ENCODE peak calls at places on chromosomes 7 and 10, in seven cellular contexts. One of them, this sample, is unnamed.

GRCh38 chr7:101953248-101953819 is 135.9 kb downstream of the CUX1 start:
- DNase-seq in coronary artery: no peak
- DNase-seq in IMR-90: peak; percentile 92
- DNase-seq in endothelial cell: no peak
- DNase-seq in brain microvascular endothelial cell: peak; percentile 68
- DNase-seq in PC-3: peak; percentile 61
- DNase-seq in kidney: no peak
- DNase-seq in this sample: peak; percentile 90

GRCh38 chr10:71963756-71964668 is at the start of gene CHST3:
- DNase-seq in coronary artery: peak; percentile 86
- DNase-seq in IMR-90: peak; percentile 56
- DNase-seq in endothelial cell: peak; percentile 53
- DNase-seq in brain microvascular endothelial cell: no peak
- DNase-seq in PC-3: peak; percentile 37
- DNase-seq in kidney: peak; percentile 93
- DNase-seq in this sample: peak; percentile 50

GRCh38 chr7:130207033-130207432 is 627 bp upstream of the SSMEM1 start:
- DNase-seq in coronary artery: no peak
- DNase-seq in IMR-90: no peak
- DNase-seq in endothelial cell: no peak
- DNase-seq in brain microvascular endothelial cell: no peak
- DNase-seq in PC-3: no peak
- DNase-seq in kidney: no peak
- DNase-seq in this sample: peak; percentile 6

GRCh38 chr7:935321-936130 is 19.0 kb downstream of the ADAP1 start:
- DNase-seq in coronary artery: no peak
- DNase-seq in IMR-90: no peak
- DNase-seq in endothelial cell: no peak
- DNase-seq in brain microvascular endothelial cell: no peak
- DNase-seq in PC-3: no peak
- DNase-seq in kidney: no peak
- DNase-seq in this sample: no peak

GRCh38 chr10:21517134-21517982 is 8.1 kb downstream of the SKIDA1 start:
- DNase-seq in coronary artery: no peak
- DNase-seq in IMR-90: peak; percentile 59
- DNase-seq in endothelial cell: peak; percentile 31
- DNase-seq in brain microvascular endothelial cell: no peak
- DNase-seq in PC-3: peak; percentile 66
- DNase-seq in kidney: peak; percentile 78
- DNase-seq in this sample: peak; percentile 51

GRCh38 chr7:151761256-151761655 is 115.7 kb downstream of the PRKAG2 start:
- DNase-seq in coronary artery: no peak
- DNase-seq in IMR-90: no peak
- DNase-seq in endothelial cell: no peak
- DNase-seq in brain microvascular endothelial cell: no peak
- DNase-seq in PC-3: peak; percentile 52
- DNase-seq in kidney: no peak
- DNase-seq in this sample: no peak

GRCh38 chr7:120920588-120920987 is 30.0 kb upstream of the ING3 start:
- DNase-seq in coronary artery: no peak
- DNase-seq in IMR-90: no peak
- DNase-seq in endothelial cell: no peak
- DNase-seq in brain microvascular endothelial cell: no peak
- DNase-seq in PC-3: no peak
- DNase-seq in kidney: no peak
- DNase-seq in this sample: no peak

GRCh38 chr7:95607477-95608010 is 11.2 kb upstream of the PDK4 start:
- DNase-seq in coronary artery: no peak
- DNase-seq in IMR-90: no peak
- DNase-seq in endothelial cell: no peak
- DNase-seq in brain microvascular endothelial cell: no peak
- DNase-seq in PC-3: no peak
- DNase-seq in kidney: peak; percentile 14
- DNase-seq in this sample: no peak

GRCh38 chr7:2814186-2814530 is 29.9 kb downstream of the GNA12 start:
- DNase-seq in coronary artery: no peak
- DNase-seq in IMR-90: no peak
- DNase-seq in endothelial cell: no peak
- DNase-seq in brain microvascular endothelial cell: no peak
- DNase-seq in PC-3: no peak
- DNase-seq in kidney: no peak
- DNase-seq in this sample: peak; percentile 56

GRCh38 chr10:130905921-130906320 is 405.6 kb downstream of the TCERG1L start:
- DNase-seq in coronary artery: no peak
- DNase-seq in IMR-90: no peak
- DNase-seq in endothelial cell: no peak
- DNase-seq in brain microvascular endothelial cell: no peak
- DNase-seq in PC-3: no peak
- DNase-seq in kidney: no peak
- DNase-seq in this sample: no peak

GRCh38 chr10:131775444-131775832 is 125.4 kb upstream of the PPP2R2D start:
- DNase-seq in coronary artery: peak; percentile 19
- DNase-seq in IMR-90: no peak
- DNase-seq in endothelial cell: no peak
- DNase-seq in brain microvascular endothelial cell: no peak
- DNase-seq in PC-3: no peak
- DNase-seq in kidney: peak; percentile 49
- DNase-seq in this sample: no peak

GRCh38 chr10:50326757-50327701 is 75.7 kb upstream of the ASAH2 start:
- DNase-seq in coronary artery: no peak
- DNase-seq in IMR-90: peak; percentile 72
- DNase-seq in endothelial cell: no peak
- DNase-seq in brain microvascular endothelial cell: peak; percentile 45
- DNase-seq in PC-3: peak; percentile 100
- DNase-seq in kidney: no peak
- DNase-seq in this sample: peak; percentile 85

GRCh38 chr7:91657386-91658120 is 222.9 kb downstream of the MTERF1 start:
- DNase-seq in coronary artery: no peak
- DNase-seq in IMR-90: no peak
- DNase-seq in endothelial cell: no peak
- DNase-seq in brain microvascular endothelial cell: peak; percentile 72
- DNase-seq in PC-3: peak; percentile 40
- DNase-seq in kidney: no peak
- DNase-seq in this sample: peak; percentile 87

GRCh38 chr10:31700222-31700621 is 228.4 kb downstream of the ARHGAP12 start:
- DNase-seq in coronary artery: no peak
- DNase-seq in IMR-90: peak; percentile 82
- DNase-seq in endothelial cell: peak; percentile 40
- DNase-seq in brain microvascular endothelial cell: peak; percentile 25
- DNase-seq in PC-3: no peak
- DNase-seq in kidney: peak; percentile 73
- DNase-seq in this sample: peak; percentile 31

GRCh38 chr10:130728531-130729215 is 582.8 kb downstream of the TCERG1L start:
- DNase-seq in coronary artery: no peak
- DNase-seq in IMR-90: no peak
- DNase-seq in endothelial cell: no peak
- DNase-seq in brain microvascular endothelial cell: no peak
- DNase-seq in PC-3: no peak
- DNase-seq in kidney: peak; percentile 56
- DNase-seq in this sample: no peak

GRCh38 chr10:101069441-101069840 is 7.7 kb downstream of the KAZALD1 start:
- DNase-seq in coronary artery: no peak
- DNase-seq in IMR-90: no peak
- DNase-seq in endothelial cell: no peak
- DNase-seq in brain microvascular endothelial cell: no peak
- DNase-seq in PC-3: no peak
- DNase-seq in kidney: no peak
- DNase-seq in this sample: no peak

GRCh38 chr10:14396441-14397048 is 65.8 kb upstream of the FRMD4A start:
- DNase-seq in coronary artery: no peak
- DNase-seq in IMR-90: no peak
- DNase-seq in endothelial cell: no peak
- DNase-seq in brain microvascular endothelial cell: peak; percentile 62
- DNase-seq in PC-3: peak; percentile 8
- DNase-seq in kidney: no peak
- DNase-seq in this sample: peak; percentile 67

GRCh38 chr7:105578496-105578895 is 2.8 kb downstream of the EFCAB10 start:
- DNase-seq in coronary artery: no peak
- DNase-seq in IMR-90: peak; percentile 6
- DNase-seq in endothelial cell: no peak
- DNase-seq in brain microvascular endothelial cell: no peak
- DNase-seq in PC-3: no peak
- DNase-seq in kidney: no peak
- DNase-seq in this sample: peak; percentile 22

GRCh38 chr7:105577251-105577650 is 4.0 kb downstream of the EFCAB10 start:
- DNase-seq in coronary artery: no peak
- DNase-seq in IMR-90: no peak
- DNase-seq in endothelial cell: no peak
- DNase-seq in brain microvascular endothelial cell: no peak
- DNase-seq in PC-3: no peak
- DNase-seq in kidney: no peak
- DNase-seq in this sample: no peak

GRCh38 chr7:105583061-105583460 is 1.8 kb upstream of the EFCAB10 start:
- DNase-seq in coronary artery: no peak
- DNase-seq in IMR-90: no peak
- DNase-seq in endothelial cell: no peak
- DNase-seq in brain microvascular endothelial cell: no peak
- DNase-seq in PC-3: no peak
- DNase-seq in kidney: no peak
- DNase-seq in this sample: no peak

GRCh38 chr7:105581066-105581811 is at the start of gene EFCAB10:
- DNase-seq in coronary artery: no peak
- DNase-seq in IMR-90: peak; percentile 38
- DNase-seq in endothelial cell: peak; percentile 84
- DNase-seq in brain microvascular endothelial cell: peak; percentile 68
- DNase-seq in PC-3: no peak
- DNase-seq in kidney: peak; percentile 88
- DNase-seq in this sample: peak; percentile 49

DNA sequence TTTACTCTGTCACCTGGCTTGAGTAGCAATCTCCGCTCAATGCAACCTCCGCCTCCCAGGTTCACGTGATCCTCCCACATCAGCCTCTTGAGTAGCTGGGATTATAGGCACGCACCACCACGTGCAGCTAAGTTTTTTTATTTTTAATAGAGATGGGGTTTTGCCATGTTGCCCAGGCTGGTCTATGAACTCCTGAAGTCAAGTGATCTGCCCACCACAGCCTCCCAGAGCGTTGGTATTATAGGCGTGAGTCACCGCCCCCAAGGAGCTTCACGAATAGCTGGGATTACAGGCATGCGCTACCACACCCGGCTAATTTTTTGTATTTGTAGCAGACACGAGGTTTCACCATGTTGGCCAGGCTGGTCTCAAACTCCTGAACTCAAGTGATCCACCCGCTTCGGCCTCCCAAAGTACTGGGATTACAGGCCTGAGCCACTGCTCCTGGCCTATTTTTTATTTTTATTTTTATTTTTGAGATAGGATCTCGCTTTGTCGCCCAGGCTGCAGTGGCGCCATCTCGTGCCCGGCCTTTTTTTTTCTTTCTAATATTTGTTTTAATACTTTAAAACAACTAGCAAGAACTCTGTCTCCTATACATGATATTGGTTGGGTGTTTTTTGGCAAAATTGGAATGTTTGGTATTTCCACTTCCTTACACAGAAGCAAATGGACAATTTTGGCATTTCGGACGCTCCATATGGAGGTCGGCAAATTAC is 1.1 kb downstream of the EFCAB10 start:
- DNase-seq in coronary artery: no peak
- DNase-seq in IMR-90: no peak
- DNase-seq in endothelial cell: no peak
- DNase-seq in brain microvascular endothelial cell: no peak
- DNase-seq in PC-3: peak; percentile 64
- DNase-seq in kidney: no peak
- DNase-seq in this sample: no peak
- TF ChIP-seq CTCF in coronary artery: no peak
- TF ChIP-seq CTCF in IMR-90: peak; percentile 7
- TF ChIP-seq CTCF in endothelial cell: no peak
- TF ChIP-seq CTCF in brain microvascular endothelial cell: peak; percentile 48
- TF ChIP-seq CTCF in PC-3: no peak
- TF ChIP-seq CTCF in kidney: no peak
- TF ChIP-seq CTCF in this sample: no peak

GRCh38 chr7:85125679-85126078 is 61.2 kb downstream of the SEMA3D start:
- DNase-seq in coronary artery: no peak
- DNase-seq in IMR-90: peak; percentile 20
- DNase-seq in endothelial cell: no peak
- DNase-seq in brain microvascular endothelial cell: no peak
- DNase-seq in PC-3: no peak
- DNase-seq in kidney: no peak
- DNase-seq in this sample: no peak

GRCh38 chr7:85119934-85120333 is 66.9 kb downstream of the SEMA3D start:
- DNase-seq in coronary artery: no peak
- DNase-seq in IMR-90: peak; percentile 21
- DNase-seq in endothelial cell: no peak
- DNase-seq in brain microvascular endothelial cell: no peak
- DNase-seq in PC-3: no peak
- DNase-seq in kidney: no peak
- DNase-seq in this sample: no peak

GRCh38 chr7:85126383-85126782 is 60.5 kb downstream of the SEMA3D start:
- DNase-seq in coronary artery: no peak
- DNase-seq in IMR-90: no peak
- DNase-seq in endothelial cell: no peak
- DNase-seq in brain microvascular endothelial cell: no peak
- DNase-seq in PC-3: no peak
- DNase-seq in kidney: no peak
- DNase-seq in this sample: no peak

GRCh38 chr7:85130702-85131101 is 56.2 kb downstream of the SEMA3D start:
- DNase-seq in coronary artery: no peak
- DNase-seq in IMR-90: no peak
- DNase-seq in endothelial cell: no peak
- DNase-seq in brain microvascular endothelial cell: no peak
- DNase-seq in PC-3: no peak
- DNase-seq in kidney: no peak
- DNase-seq in this sample: no peak

GRCh38 chr7:85125160-85125559 is 61.7 kb downstream of the SEMA3D start:
- DNase-seq in coronary artery: no peak
- DNase-seq in IMR-90: no peak
- DNase-seq in endothelial cell: no peak
- DNase-seq in brain microvascular endothelial cell: no peak
- DNase-seq in PC-3: no peak
- DNase-seq in kidney: no peak
- DNase-seq in this sample: no peak
- TF ChIP-seq CTCF in coronary artery: no peak
- TF ChIP-seq CTCF in IMR-90: no peak
- TF ChIP-seq CTCF in endothelial cell: no peak
- TF ChIP-seq CTCF in brain microvascular endothelial cell: no peak
- TF ChIP-seq CTCF in PC-3: no peak
- TF ChIP-seq CTCF in kidney: no peak
- TF ChIP-seq CTCF in this sample: no peak

DNA sequence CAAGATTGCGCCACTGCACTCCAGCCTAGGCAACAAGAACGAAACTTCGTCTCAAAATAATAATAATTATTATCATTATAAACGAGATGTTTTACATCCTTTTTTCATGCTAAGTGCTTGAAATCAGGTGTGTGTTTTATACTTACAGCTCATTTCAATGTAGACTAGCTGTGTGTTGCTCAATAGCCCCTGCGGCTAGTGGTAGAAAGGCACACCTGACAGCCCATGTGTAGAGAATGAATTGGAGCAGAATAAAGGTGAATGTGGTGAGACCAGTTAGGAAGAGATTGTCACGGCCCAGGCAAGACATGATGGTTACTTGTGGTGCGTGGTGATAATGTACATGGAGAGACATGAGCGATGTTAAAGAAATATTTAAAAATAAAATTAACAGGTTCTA is 86.7 kb upstream of the TMEM26 start:
- DNase-seq in coronary artery: no peak
- DNase-seq in IMR-90: no peak
- DNase-seq in endothelial cell: no peak
- DNase-seq in brain microvascular endothelial cell: no peak
- DNase-seq in PC-3: no peak
- DNase-seq in kidney: no peak
- DNase-seq in this sample: no peak
- TF ChIP-seq CTCF in coronary artery: no peak
- TF ChIP-seq CTCF in IMR-90: no peak
- TF ChIP-seq CTCF in endothelial cell: no peak
- TF ChIP-seq CTCF in brain microvascular endothelial cell: no peak
- TF ChIP-seq CTCF in PC-3: no peak
- TF ChIP-seq CTCF in kidney: no peak
- TF ChIP-seq CTCF in this sample: no peak

GRCh38 chr10:48649349-48649944 is 35.2 kb upstream of the WDFY4 start:
- DNase-seq in coronary artery: no peak
- DNase-seq in IMR-90: no peak
- DNase-seq in endothelial cell: no peak
- DNase-seq in brain microvascular endothelial cell: no peak
- DNase-seq in PC-3: no peak
- DNase-seq in kidney: no peak
- DNase-seq in this sample: peak; percentile 21
- TF ChIP-seq CTCF in coronary artery: no peak
- TF ChIP-seq CTCF in IMR-90: no peak
- TF ChIP-seq CTCF in endothelial cell: no peak
- TF ChIP-seq CTCF in brain microvascular endothelial cell: peak; percentile 24
- TF ChIP-seq CTCF in PC-3: no peak
- TF ChIP-seq CTCF in kidney: no peak
- TF ChIP-seq CTCF in this sample: peak; percentile 21

This sample was measured in cardiac fibroblast.